ENCODE peak calls at places on chromosomes 7 and 10, in six cellular contexts. K is neural crest cell; D is CD8-positive, alpha-beta T cell; J is astrocyte of the spinal cord; O is kidney epithelial cell; L is GM06990. Q is an unnamed sample.

GRCh38 chr10:6753644-6754043 is 173.6 kb upstream of the PRKCQ start:
- DNase-seq in K (no peak), D (no peak), J (no peak), O (no peak), L (no peak), Q (no peak)

GRCh38 chr10:100748251-100749058 is 3.1 kb downstream of the PAX2 start:
- DNase-seq in K (no peak), D (no peak), J (no peak), O (no peak), L (no peak), Q (no peak)

GRCh38 chr7:5420841-5421625 is 2.6 kb downstream of the TNRC18 start:
- DNase-seq in K (peak), D (no peak), J (no peak), O (no peak), L (no peak), Q (peak)

GRCh38 chr10:133032976-133033741 is 54.6 kb upstream of the ADGRA1 start:
- DNase-seq in K (no peak), D (no peak), J (no peak), O (no peak), L (no peak), Q (no peak)

GRCh38 chr10:125568156-125568555 is 114.8 kb downstream of the TEX36 start:
- DNase-seq in K (no peak), D (no peak), J (no peak), O (no peak), L (no peak), Q (no peak)

GRCh38 chr10:7317799-7318446 is 92.9 kb downstream of the SFMBT2 start:
- DNase-seq in K (no peak), D (no peak), J (no peak), O (no peak), L (no peak), Q (no peak)

GRCh38 chr10:67936416-67936815 is 52.0 kb downstream of the SIRT1 start:
- DNase-seq in K (no peak), D (no peak), J (no peak), O (no peak), L (no peak), Q (no peak)

GRCh38 chr10:69360485-69361302 is 56.0 kb downstream of the TACR2 start:
- DNase-seq in K (no peak), D (no peak), J (peak), O (peak), L (no peak), Q (no peak)

GRCh38 chr10:91239789-91240188 is 19.3 kb downstream of the PCGF5 start:
- DNase-seq in K (no peak), D (no peak), J (no peak), O (no peak), L (no peak), Q (no peak)

GRCh38 chr7:43876976-43877745 is 7.8 kb upstream of the MRPS24 start:
- DNase-seq in K (no peak), D (no peak), J (no peak), O (no peak), L (peak), Q (no peak)

GRCh38 chr7:82050134-82050533 is 280.3 kb upstream of the HGF start:
- DNase-seq in K (no peak), D (no peak), J (peak), O (peak), L (no peak), Q (no peak)

GRCh38 chr7:129203050-129203741 is 14.8 kb downstream of the SMO start:
- DNase-seq in K (no peak), D (no peak), J (no peak), O (no peak), L (no peak), Q (no peak)

GRCh38 chr10:62394556-62395018 is 20.4 kb downstream of the ZNF365 start:
- DNase-seq in K (no peak), D (no peak), J (no peak), O (no peak), L (no peak), Q (no peak)
- TF ChIP-seq CTCF in K (no peak), D (no peak), J (no peak), O (no peak), L (no peak), Q (no peak)

GRCh38 chr10:99172950-99173349 is 62.7 kb downstream of the HPSE2 start:
- DNase-seq in K (no peak), D (no peak), J (no peak), O (no peak), L (no peak), Q (no peak)

GRCh38 chr10:99172130-99172738 is 63.4 kb downstream of the HPSE2 start:
- DNase-seq in K (peak), D (no peak), J (peak), O (peak), L (no peak), Q (peak)
- TF ChIP-seq CTCF in K (peak), D (no peak), J (peak), O (peak), L (peak), Q (peak)

DNA sequence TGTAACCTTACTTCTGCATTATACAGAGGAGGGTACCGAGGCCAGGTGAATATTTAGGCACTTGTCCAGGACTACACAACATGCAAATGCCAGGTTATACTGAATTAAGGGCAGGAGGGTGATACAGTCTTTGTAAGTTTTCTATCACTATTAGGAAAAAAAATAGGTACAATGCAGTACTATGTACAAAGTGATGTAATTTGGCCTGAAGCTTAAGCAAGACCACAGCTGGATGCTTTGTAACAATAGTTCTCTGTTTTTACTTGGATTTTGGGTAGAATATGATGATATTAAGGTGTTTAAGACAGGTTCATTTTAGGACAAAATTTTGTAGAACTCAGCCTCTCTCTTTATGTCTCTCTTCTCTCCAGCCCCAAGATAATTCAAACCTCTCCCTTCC is 2.8 kb upstream of the NXPH1 start:
- DNase-seq in K (no peak), D (no peak), J (no peak), O (no peak), L (no peak), Q (no peak)
- TF ChIP-seq CTCF in K (no peak), D (no peak), J (no peak), O (no peak), L (no peak), Q (no peak)

DNA sequence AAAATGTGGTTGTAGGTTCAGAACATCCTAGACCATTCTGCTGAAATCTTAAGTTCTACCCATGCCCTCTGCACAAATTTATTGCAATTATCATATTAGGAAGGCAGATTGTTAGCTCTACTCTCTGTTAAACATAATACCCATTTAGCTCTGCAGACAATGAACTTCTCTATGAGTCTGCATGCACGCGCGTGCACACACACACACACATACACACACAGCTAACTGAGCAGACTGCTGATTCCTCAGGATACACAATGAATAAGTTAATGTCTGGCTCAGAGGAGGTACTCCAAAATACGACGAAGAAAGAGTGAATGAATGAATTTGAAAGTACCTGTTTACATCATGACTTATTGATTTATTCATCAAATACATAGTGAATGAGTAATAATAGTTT is 276.2 kb upstream of the SORCS1 start:
- DNase-seq in K (no peak), D (no peak), J (no peak), O (no peak), L (no peak), Q (no peak)
- TF ChIP-seq CTCF in K (no peak), D (no peak), J (no peak), O (no peak), L (no peak), Q (no peak)

DNA sequence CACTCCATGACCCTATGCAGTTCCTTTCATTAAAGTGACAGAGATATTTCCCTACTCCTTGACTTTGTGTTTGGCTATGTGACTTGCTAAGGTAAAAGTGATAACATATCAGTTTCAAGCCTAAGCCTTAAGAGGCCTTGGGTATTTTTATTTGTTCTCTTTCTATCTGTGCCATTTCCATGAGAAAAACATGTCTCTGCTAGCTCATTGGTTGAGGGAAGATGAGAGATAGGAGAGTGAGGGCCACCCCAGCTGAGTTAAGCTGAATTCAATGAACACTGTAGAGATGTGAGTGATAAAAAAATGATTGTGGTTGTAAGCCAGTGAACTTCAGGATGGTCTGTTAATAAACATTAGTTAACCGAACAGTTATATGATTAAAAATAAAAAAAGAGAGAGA is 13.4 kb downstream of the TASOR2 start:
- DNase-seq in K (no peak), D (no peak), J (no peak), O (no peak), L (no peak), Q (no peak)
- TF ChIP-seq CTCF in K (no peak), D (no peak), J (no peak), O (no peak), L (no peak), Q (no peak)

DNA sequence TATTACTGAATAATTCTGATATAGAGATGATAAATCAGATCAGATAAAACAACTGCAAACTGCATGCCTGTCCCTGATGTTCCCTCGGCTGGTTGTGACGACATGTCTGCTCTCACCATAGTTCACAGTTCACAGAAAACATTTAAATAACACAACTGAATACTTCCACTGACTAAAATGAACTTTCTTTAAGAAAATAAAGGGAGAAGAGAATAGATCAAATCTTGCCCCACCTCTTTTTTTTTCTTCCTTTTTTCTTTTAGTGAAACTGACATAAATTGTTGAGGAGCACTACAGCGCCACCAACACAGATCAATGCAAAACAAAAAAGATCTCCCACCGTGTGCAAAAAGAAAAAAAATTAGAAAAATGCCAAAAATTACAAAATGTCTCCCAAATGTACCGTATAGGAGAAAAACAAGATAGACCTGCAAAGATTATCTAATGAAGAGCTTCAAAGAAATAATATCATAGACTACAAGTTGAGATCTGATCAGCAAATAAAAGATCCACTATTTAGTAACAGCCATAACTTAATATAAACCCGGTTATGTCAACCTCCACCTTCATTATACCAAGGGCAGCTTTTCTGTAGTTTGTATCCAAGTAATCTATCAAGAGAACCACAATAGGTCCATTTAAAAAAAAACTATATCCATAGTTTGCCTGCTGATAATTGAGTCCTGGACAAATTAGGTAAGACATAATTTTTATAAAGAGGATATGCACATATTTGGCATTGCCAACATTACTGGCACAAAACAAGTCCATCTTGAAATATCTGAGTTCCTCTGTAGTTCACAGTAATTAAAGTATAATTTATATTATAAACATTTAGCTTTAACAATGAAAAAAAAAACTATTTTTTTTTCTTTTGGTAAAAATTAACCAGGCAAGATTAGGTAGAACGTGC is 30.8 kb upstream of the EPC1 start:
- DNase-seq in K (no peak), D (peak), J (peak), O (no peak), L (peak), Q (no peak)
- TF ChIP-seq CTCF in K (peak), D (peak), J (peak), O (peak), L (peak), Q (peak)

DNA sequence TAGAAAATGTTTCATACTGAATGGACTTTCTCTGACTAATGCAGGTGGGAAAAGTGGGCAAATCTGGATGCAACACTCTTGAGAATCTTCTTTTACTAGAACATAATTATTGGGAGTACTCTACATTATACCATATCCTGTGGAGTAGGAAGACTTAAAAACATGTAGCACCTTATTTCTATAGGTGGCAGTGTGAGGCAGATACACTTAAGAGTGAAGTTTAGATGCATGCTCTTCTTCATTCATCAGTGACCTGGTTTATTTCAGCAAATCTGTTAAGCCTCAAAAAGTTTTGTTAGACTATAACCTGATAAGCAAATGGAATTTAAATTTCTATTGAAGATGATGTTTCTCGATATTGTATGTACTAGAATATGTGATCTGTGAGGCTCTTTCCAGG is 1087.1 kb upstream of the LRRN3 start:
- DNase-seq in K (no peak), D (no peak), J (no peak), O (no peak), L (no peak), Q (no peak)
- TF ChIP-seq CTCF in K (no peak), D (no peak), J (no peak), O (no peak), L (no peak), Q (no peak)

GRCh38 chr10:131898061-131898460 is 2.7 kb upstream of the PPP2R2D start:
- DNase-seq in K (no peak), D (no peak), J (no peak), O (no peak), L (no peak), Q (no peak)
- TF ChIP-seq CTCF in K (no peak), D (no peak), J (no peak), O (no peak), L (no peak), Q (no peak)

GRCh38 chr10:103695584-103696005 is 159.8 kb downstream of the SH3PXD2A start:
- DNase-seq in K (no peak), D (no peak), J (peak), O (no peak), L (peak), Q (no peak)

GRCh38 chr10:103698266-103698665 is 157.1 kb downstream of the SH3PXD2A start:
- DNase-seq in K (no peak), D (no peak), J (no peak), O (no peak), L (no peak), Q (no peak)

GRCh38 chr10:103696094-103696410 is 159.3 kb downstream of the SH3PXD2A start:
- DNase-seq in K (no peak), D (no peak), J (no peak), O (no peak), L (no peak), Q (no peak)

GRCh38 chr10:103697787-103698186 is 157.6 kb downstream of the SH3PXD2A start:
- DNase-seq in K (no peak), D (no peak), J (no peak), O (no peak), L (no peak), Q (no peak)

GRCh38 chr10:103696411-103697145 is 158.8 kb downstream of the SH3PXD2A start:
- DNase-seq in K (no peak), D (peak), J (peak), O (peak), L (peak), Q (no peak)
- TF ChIP-seq CTCF in K (peak), D (no peak), J (peak), O (peak), L (peak), Q (no peak)

Q was measured in progenitor cell of endocrine pancreas.